ENCODE peak calls at places on chromosome 14, in seven cellular contexts. J is activated T-helper 1 cell treated with anti-CD3 and anti-CD28 coated beads, Interleukin-12 subunit alpha, Interleukin-12 subunit beta, Interleukin-2, Interleukin-4 antibody, amounts not matched to agents 30 ng/mL and 10 ng/mL and 1 ng/mL, durations not matched to agents 14 hours and 24 hours and 36 hours; C is heart left ventricle; W is hepatocyte; T is SK-N-SH; N is BE2C; H is Karpas-422. U is an unnamed sample.
A peak's percentile ranks its signal among the peaks of the same experiment; 100 is the strongest.

GRCh38 chr14:53156238-53156637 is 3.1 kb upstream of the DDHD1 start:
- DNase-seq in J (no peak), N (no peak), H (no peak), T (no peak), W (no peak), C (no peak), U (no peak)

GRCh38 chr14:91837076-91837475 is 30.3 kb downstream of the TC2N start:
- DNase-seq in J (no peak), H (no peak), C (no peak), T (no peak), N (no peak), W (no peak), U (no peak)

GRCh38 chr14:103801459-103801858 is 45.9 kb downstream of the PPP1R13B start:
- DNase-seq in W (peak; percentile 53), T (no peak), H (no peak), N (no peak), C (no peak), J (no peak), U (no peak)

GRCh38 chr14:95156153-95156764 is 1.1 kb downstream of the DICER1 start:
- DNase-seq in N (no peak), T (no peak), C (no peak), J (no peak), H (peak; percentile 72), W (no peak), U (no peak)

GRCh38 chr14:104388631-104389325 is 190.8 kb upstream of the C14orf180 start:
- DNase-seq in W (no peak), T (peak; percentile 36), H (no peak), J (no peak), N (no peak), C (no peak), U (no peak)

GRCh38 chr14:78455896-78456435 is 285.8 kb downstream of the NRXN3 start:
- DNase-seq in W (no peak), C (no peak), H (peak; percentile 62), T (no peak), J (no peak), N (no peak), U (no peak)

GRCh38 chr14:49687942-49688700 is at the start of gene POLE2:
- DNase-seq in T (peak; percentile 93), W (peak; percentile 86), N (peak; percentile 90), J (peak; percentile 76), C (peak; percentile 77), H (peak; percentile 95), U (peak; percentile 79)

GRCh38 chr14:90518941-90519256 is 122.1 kb downstream of the CALM1 start:
- DNase-seq in N (no peak), T (no peak), W (peak; percentile 22), H (peak; percentile 87), J (peak; percentile 27), C (peak; percentile 26), U (no peak)

GRCh38 chr14:105857816-105858675 is 331.7 kb downstream of the TMEM121 start:
- DNase-seq in T (no peak), W (no peak), H (no peak), N (peak; percentile 76), J (peak; percentile 17), C (no peak), U (peak; percentile 16)

GRCh38 chr14:66696326-66696725 is 188.4 kb downstream of the GPHN start:
- DNase-seq in W (no peak), J (no peak), T (no peak), C (no peak), N (no peak), H (no peak), U (no peak)

GRCh38 chr14:72774141-72774540 is 119.8 kb downstream of the DPF3 start:
- DNase-seq in W (no peak), T (no peak), N (no peak), J (no peak), H (no peak), C (no peak), U (no peak)

GRCh38 chr14:65002586-65003210 is 16.0 kb downstream of the FNTB start:
- DNase-seq in W (no peak), N (no peak), J (no peak), H (no peak), C (no peak), T (no peak), U (no peak)

GRCh38 chr14:90561920-90562319 is 165.1 kb downstream of the CALM1 start:
- DNase-seq in N (no peak), T (no peak), C (no peak), J (no peak), W (no peak), H (no peak), U (peak; percentile 9)

GRCh38 chr14:103255555-103255954 is 78.5 kb upstream of the EIF5 start:
- DNase-seq in J (no peak), T (no peak), W (no peak), C (no peak), N (no peak), H (no peak), U (no peak)

GRCh38 chr14:58501214-58501816 is 73.8 kb downstream of the KIAA0586 start:
- DNase-seq in N (peak; percentile 24), C (no peak), W (peak; percentile 80), J (peak; percentile 13), H (peak; percentile 91), T (peak; percentile 37), U (no peak)

GRCh38 chr14:94143239-94143638 is 13.8 kb upstream of the IFI27L2 start:
- DNase-seq in T (no peak), W (no peak), N (no peak), C (no peak), H (peak; percentile 75), J (no peak), U (no peak)

GRCh38 chr14:100446572-100446971 is 123.4 kb downstream of the SLC25A47 start:
- DNase-seq in J (no peak), W (no peak), N (peak; percentile 74), H (no peak), T (no peak), C (no peak), U (no peak)

GRCh38 chr14:28375295-28375694 is 391.3 kb upstream of the FOXG1 start:
- DNase-seq in T (peak; percentile 0), J (no peak), W (peak; percentile 37), N (peak; percentile 9), C (no peak), H (no peak), U (no peak)

GRCh38 chr14:22602853-22603252 is 4.8 kb downstream of the ABHD4 start:
- DNase-seq in J (no peak), N (no peak), H (no peak), C (no peak), T (no peak), W (no peak), U (no peak)

GRCh38 chr14:38016497-38016896 is 191.2 kb upstream of the SSTR1 start:
- DNase-seq in H (peak; percentile 85), W (no peak), J (no peak), C (no peak), T (no peak), N (peak; percentile 50), U (no peak)

GRCh38 chr14:32366995-32367394 is 37.9 kb downstream of the AKAP6 start:
- DNase-seq in C (no peak), T (no peak), W (no peak), H (no peak), J (no peak), N (no peak), U (no peak)

GRCh38 chr14:68393178-68393763 is 399.6 kb downstream of the ZFP36L1 start:
- DNase-seq in T (no peak), W (no peak), C (no peak), N (no peak), J (no peak), H (no peak), U (no peak)

GRCh38 chr14:80387563-80387981 is 176.3 kb upstream of the DIO2 start:
- DNase-seq in N (no peak), W (no peak), J (no peak), C (no peak), H (no peak), T (no peak), U (no peak)

U was measured in left cardiac atrium.